ENCODE peak calls at places on chromosome 13, in five cellular contexts. J, S, G, B and W are unnamed samples.
A peak's percentile ranks its signal among the peaks of the same experiment; 100 is the strongest.

GRCh38 chr13:31755803-31756212 is 16.5 kb downstream of the RXFP2 start:
- DNase-seq in B (no peak), G (no peak), S (no peak), J (no peak), W (no peak)

GRCh38 chr13:46359731-46360130 is 27.3 kb downstream of the RUBCNL start:
- DNase-seq in G (no peak), S (no peak), B (no peak), J (no peak), W (no peak)

GRCh38 chr13:95153647-95154405 is 147.4 kb downstream of the ABCC4 start:
- DNase-seq in G (no peak), B (no peak), S (no peak), J (no peak), W (no peak)

GRCh38 chr13:50417597-50417996 is 402.4 kb downstream of the KCNRG start:
- DNase-seq in J (no peak), B (no peak), S (no peak), G (peak; percentile 31), W (no peak)

GRCh38 chr13:90686438-90686837 is 661.0 kb upstream of the MIR17HG start:
- DNase-seq in G (no peak), J (no peak), B (no peak), S (no peak), W (no peak)

GRCh38 chr13:45737571-45738002 is 35.5 kb downstream of the CBY2 start:
- DNase-seq in B (no peak), S (no peak), G (no peak), J (no peak), W (no peak)

GRCh38 chr13:39232401-39232980 is 194.2 kb downstream of the NHLRC3 start:
- DNase-seq in B (no peak), G (no peak), J (no peak), S (no peak), W (no peak)

GRCh38 chr13:22703601-22704209 is 477.1 kb upstream of the SGCG start:
- DNase-seq in J (no peak), G (no peak), S (no peak), B (no peak), W (no peak)

GRCh38 chr13:82330499-82330898 is 1551.8 kb downstream of the SLITRK1 start:
- DNase-seq in S (no peak), G (no peak), B (no peak), J (no peak), W (no peak)

GRCh38 chr13:114078501-114079451 is 53.6 kb downstream of the RASA3 start:
- DNase-seq in G (peak; percentile 75), B (peak; percentile 59), J (peak; percentile 49), S (no peak), W (peak; percentile 52)

GRCh38 chr13:113065406-113066141 is 40.0 kb upstream of the F7 start:
- DNase-seq in S (no peak), G (peak; percentile 44), J (no peak), B (no peak), W (no peak)

GRCh38 chr13:22812793-22813192 is 368.0 kb upstream of the SGCG start:
- DNase-seq in B (no peak), J (no peak), S (no peak), G (peak; percentile 60), W (peak; percentile 97)

GRCh38 chr13:110293649-110294048 is 13.3 kb downstream of the COL4A1 start:
- DNase-seq in G (no peak), S (no peak), J (no peak), B (no peak), W (no peak)
- H3K4me3 ChIP-seq in G (no peak overlapping the region), S (no peak overlapping the region), J (no peak overlapping the region), B (no peak overlapping the region), W (no peak overlapping the region)

GRCh38 chr13:97226788-97227627 is 4.9 kb downstream of the MBNL2 start:
- DNase-seq in S (no peak), J (no peak), G (no peak), B (no peak), W (no peak)

GRCh38 chr13:97226013-97226412 is 3.9 kb downstream of the MBNL2 start:
- DNase-seq in B (no peak), J (no peak), S (no peak), G (peak; percentile 50), W (no peak)

GRCh38 chr13:97223711-97224461 is 1.8 kb downstream of the MBNL2 start:
- DNase-seq in B (no peak), G (peak; percentile 63), S (peak; percentile 42), J (no peak), W (no peak)

GRCh38 chr13:97224544-97225324 is 2.6 kb downstream of the MBNL2 start:
- DNase-seq in S (no peak), B (no peak), G (no peak), J (peak; percentile 62), W (no peak)

DNA sequence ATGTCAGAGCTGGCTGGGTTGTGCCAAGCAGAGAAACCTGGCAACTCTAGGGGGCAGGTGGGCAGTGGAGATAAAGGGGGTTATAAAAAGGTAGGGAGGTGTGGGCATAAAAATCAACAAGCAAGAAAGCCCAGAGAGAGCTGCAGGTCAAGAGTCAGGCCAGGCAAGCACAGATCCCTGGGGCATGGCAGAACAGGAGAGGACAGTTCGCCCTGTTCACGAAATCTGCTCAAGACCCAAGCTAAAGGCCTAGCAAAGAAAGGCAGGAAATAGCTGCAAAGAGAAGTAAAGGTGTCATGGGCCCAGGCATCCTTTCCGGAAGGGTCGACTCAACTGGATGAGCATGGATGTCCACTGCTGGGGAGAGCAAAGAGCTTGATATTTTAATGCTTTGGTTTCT is 3.4 kb downstream of the MBNL2 start:
- DNase-seq in B (no peak), G (no peak), S (no peak), J (no peak), W (no peak)
- H3K4me3 ChIP-seq in B (peak overlapping the region; percentile 68), G (peak overlapping the region; percentile 99), S (no peak overlapping the region), J (peak overlapping the region; percentile 85), W (no peak overlapping the region)

GRCh38 chr13:29428310-29428991 is 167.0 kb downstream of the SLC7A1 start:
- DNase-seq in B (no peak), J (no peak), S (peak; percentile 71), G (peak; percentile 82), W (no peak)

GRCh38 chr13:29427937-29428309 is 167.6 kb downstream of the SLC7A1 start:
- DNase-seq in G (no peak), S (no peak), B (no peak), J (no peak), W (no peak)

GRCh38 chr13:29429496-29429895 is 166.0 kb downstream of the SLC7A1 start:
- DNase-seq in B (no peak), G (no peak), J (no peak), S (no peak), W (no peak)

GRCh38 chr13:29434217-29434940 is 161.1 kb downstream of the SLC7A1 start:
- DNase-seq in S (no peak), J (no peak), G (no peak), B (no peak), W (no peak)

DNA sequence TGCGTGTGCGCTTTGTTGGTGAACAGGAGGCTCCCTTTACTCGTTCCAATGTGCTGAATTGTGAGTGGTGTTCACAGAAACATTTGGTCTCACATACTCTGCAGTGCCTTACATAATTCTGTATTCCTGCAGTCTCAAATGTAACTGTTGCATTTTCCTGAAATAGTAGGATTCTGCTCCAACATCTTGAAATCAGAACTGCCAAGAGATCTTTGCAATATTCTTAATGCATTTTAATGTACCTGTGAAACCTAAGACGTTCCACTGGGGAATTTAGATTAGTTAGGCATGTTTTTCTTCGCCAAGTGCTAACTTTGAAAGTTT is 166.5 kb downstream of the SLC7A1 start:
- DNase-seq in S (no peak), B (no peak), G (no peak), J (no peak), W (no peak)
- H3K4me3 ChIP-seq in S (peak overlapping the region; percentile 53), B (peak overlapping the region; percentile 33), G (peak overlapping the region; percentile 58), J (peak overlapping the region; percentile 51), W (no peak overlapping the region)

GRCh38 chr13:20703785-20704458 is 423 bp downstream of the IL17D start:
- DNase-seq in B (peak; percentile 90), J (peak; percentile 69), S (peak; percentile 94), G (peak; percentile 89), W (peak; percentile 47)

GRCh38 chr13:20706661-20707060 is 3.2 kb downstream of the IL17D start:
- DNase-seq in G (no peak), S (no peak), B (no peak), J (no peak), W (no peak)

GRCh38 chr13:20702945-20703784 is at the start of gene IL17D:
- DNase-seq in S (peak; percentile 59), G (peak; percentile 76), B (peak; percentile 55), J (no peak), W (no peak)

GRCh38 chr13:20702530-20702929 is 969 bp upstream of the IL17D start:
- DNase-seq in B (no peak), J (no peak), G (no peak), S (no peak), W (no peak)

DNA sequence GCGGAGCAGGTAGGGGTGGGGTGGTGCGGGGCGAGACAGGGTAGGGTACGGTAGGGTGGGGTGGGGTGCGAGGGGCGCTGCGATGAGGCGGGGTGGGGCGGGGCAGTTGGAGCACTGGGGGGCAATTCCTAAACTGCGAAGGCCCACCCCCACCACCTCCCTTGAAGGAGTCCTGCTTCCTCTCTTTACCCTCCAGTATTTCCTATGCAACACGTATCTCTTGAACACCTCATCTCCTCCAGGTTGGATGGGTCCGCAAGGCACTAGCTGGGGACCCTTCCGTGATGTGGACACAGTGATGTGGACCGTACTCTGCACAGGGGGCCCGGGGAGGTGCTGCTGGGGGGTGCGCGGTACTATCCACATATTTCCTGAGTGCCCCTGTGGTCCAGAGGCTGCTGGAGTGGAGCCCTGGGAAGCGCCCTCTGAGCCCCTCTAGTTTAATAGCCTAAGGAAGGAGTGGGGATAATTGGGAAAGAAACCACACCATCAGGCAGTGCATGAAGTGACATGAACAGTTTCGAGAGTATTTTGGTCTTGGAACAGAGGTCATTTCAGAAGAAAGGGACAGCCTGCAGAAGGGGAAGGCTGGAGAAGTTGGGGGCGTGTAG is 1.1 kb downstream of the IL17D start:
- DNase-seq in G (no peak), B (no peak), J (no peak), S (no peak), W (no peak)
- H3K4me3 ChIP-seq in G (peak overlapping the region; percentile 97), B (peak overlapping the region; percentile 47), J (peak overlapping the region; percentile 80), S (peak overlapping the region; percentile 60), W (no peak overlapping the region)

GRCh38 chr13:41133951-41134350 is 1.3 kb upstream of the KBTBD6 start:
- DNase-seq in J (no peak), B (no peak), G (no peak), S (no peak), W (no peak)
- H3K4me3 ChIP-seq in J (no peak overlapping the region), B (no peak overlapping the region), G (no peak overlapping the region), S (peak overlapping the region; percentile 94), W (no peak overlapping the region)

DNA sequence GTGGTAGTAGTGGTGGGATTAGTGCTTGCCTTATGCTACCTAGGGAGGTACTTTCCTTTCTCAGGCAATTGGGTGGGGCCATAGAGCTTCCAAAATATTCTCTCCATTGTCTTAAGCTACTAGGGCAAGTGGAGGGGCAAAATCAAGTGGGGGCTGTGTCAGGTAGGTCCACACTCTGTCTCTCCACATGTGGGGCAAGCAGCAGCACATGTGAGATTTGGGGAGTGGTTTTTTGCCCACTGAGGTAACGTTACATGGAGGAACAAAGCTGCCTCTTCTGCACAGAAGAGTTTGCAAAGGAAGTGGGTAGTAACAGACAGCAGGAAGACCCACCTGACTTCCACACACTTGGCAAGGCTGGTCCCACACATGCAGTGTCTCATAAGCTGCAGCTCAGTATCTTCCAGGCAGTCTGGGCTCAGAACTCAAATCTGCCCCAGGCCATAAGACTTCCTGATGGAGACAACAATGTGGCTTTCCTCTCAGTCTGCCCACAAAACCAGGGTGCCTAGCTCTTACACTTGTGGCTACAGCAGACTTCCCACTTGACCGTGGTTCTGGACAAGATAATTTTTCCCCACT is 1581.5 kb upstream of the PCDH20 start:
- DNase-seq in B (no peak), S (no peak), G (no peak), J (no peak), W (no peak)
- H3K4me3 ChIP-seq in B (no peak overlapping the region), S (no peak overlapping the region), G (no peak overlapping the region), J (no peak overlapping the region), W (no peak overlapping the region)